ENCODE peak calls at places on chromosomes 5 and 9, in nine cellular contexts. I, D, O, U, N, V, S, T and M are unnamed samples. For H3K4me1, the result is how much of the 10 kb centered on the place peaks cover.

GRCh38 chr5:36777105-36777757 is 99.3 kb upstream of the NIPBL start:
- DNase-seq in I (no peak), D (no peak), O (peak), U (peak), N (no peak), V (peak), S (peak), T (no peak), M (no peak)

GRCh38 chr9:10855847-10856246 is 243.0 kb upstream of the PTPRD start:
- DNase-seq in I (no peak), D (no peak), O (no peak), U (peak), N (no peak), V (no peak), S (no peak), T (no peak), M (no peak)

GRCh38 chr9:78566521-78566920 is 269.6 kb downstream of the PSAT1 start:
- DNase-seq in I (no peak), D (no peak), O (no peak), U (no peak), N (no peak), V (no peak), S (no peak), T (no peak), M (no peak)

GRCh38 chr5:82396871-82397514 is 118.8 kb upstream of the RPS23 start:
- DNase-seq in I (peak), D (peak), O (no peak), U (peak), N (peak), V (peak), S (peak), T (peak), M (no peak)

GRCh38 chr9:13717356-13718057 is 438.0 kb upstream of the MPDZ start:
- DNase-seq in I (no peak), D (no peak), O (no peak), U (no peak), N (no peak), V (no peak), S (no peak), T (no peak), M (no peak)

GRCh38 chr5:15899481-15899880 is 280.1 kb downstream of the MARCHF11 start:
- DNase-seq in I (no peak), D (no peak), O (no peak), U (no peak), N (no peak), V (no peak), S (no peak), T (no peak), M (no peak)

GRCh38 chr9:78898239-78898638 is 601.3 kb downstream of the PSAT1 start:
- DNase-seq in I (no peak), D (no peak), O (no peak), U (no peak), N (no peak), V (no peak), S (no peak), T (no peak), M (no peak)

GRCh38 chr9:3954950-3955670 is 344.8 kb downstream of the GLIS3 start:
- DNase-seq in I (no peak), D (no peak), O (peak), U (no peak), N (no peak), V (no peak), S (no peak), T (no peak), M (no peak)

GRCh38 chr5:6920628-6921256 is 207.5 kb downstream of the TENT4A start:
- DNase-seq in I (no peak), D (no peak), O (no peak), U (no peak), N (no peak), V (no peak), S (no peak), T (no peak), M (no peak)

GRCh38 chr9:14326264-14326826 is 12.4 kb upstream of the NFIB start:
- DNase-seq in I (no peak), D (no peak), O (no peak), U (peak), N (no peak), V (no peak), S (no peak), T (no peak), M (no peak)

GRCh38 chr5:140221697-140222223 is 46.8 kb downstream of the CYSTM1 start:
- DNase-seq in I (no peak), D (no peak), O (no peak), U (peak), N (no peak), V (no peak), S (no peak), T (no peak), M (no peak)

GRCh38 chr5:93586948-93587918 is 4.2 kb downstream of the NR2F1 start:
- DNase-seq in I (no peak), D (no peak), O (no peak), U (no peak), N (no peak), V (no peak), S (no peak), T (peak), M (no peak)

GRCh38 chr5:16179511-16179935 is at the start of gene MARCHF11:
- DNase-seq in I (no peak), D (peak), O (no peak), U (no peak), N (no peak), V (no peak), S (no peak), T (no peak), M (no peak)

GRCh38 chr9:96505316-96505991 is 55.5 kb downstream of the HABP4 start:
- DNase-seq in I (peak), D (no peak), O (no peak), U (no peak), N (no peak), V (no peak), S (no peak), T (no peak), M (no peak)

GRCh38 chr9:77575785-77576184 is 72.3 kb downstream of the GNA14 start:
- DNase-seq in I (no peak), D (no peak), O (peak), U (peak), N (no peak), V (no peak), S (no peak), T (no peak), M (no peak)

GRCh38 chr9:109453210-109453842 is 44.8 kb downstream of the PTPN3 start:
- DNase-seq in I (no peak), D (no peak), O (no peak), U (peak), N (peak), V (no peak), S (no peak), T (no peak), M (peak)

GRCh38 chr5:73189816-73190451 is 16.9 kb downstream of the TMEM174 start:
- DNase-seq in I (no peak), D (peak), O (no peak), U (no peak), N (no peak), V (no peak), S (peak), T (no peak), M (no peak)

GRCh38 chr9:86908261-86908660 is 39.0 kb downstream of the GAS1 start:
- DNase-seq in I (no peak), D (no peak), O (no peak), U (no peak), N (no peak), V (no peak), S (no peak), T (no peak), M (no peak)

GRCh38 chr5:80346055-80346454 is 26.3 kb downstream of the SPZ1 start:
- DNase-seq in I (no peak), D (no peak), O (peak), U (peak), N (no peak), V (peak), S (peak), T (no peak), M (no peak)

DNA sequence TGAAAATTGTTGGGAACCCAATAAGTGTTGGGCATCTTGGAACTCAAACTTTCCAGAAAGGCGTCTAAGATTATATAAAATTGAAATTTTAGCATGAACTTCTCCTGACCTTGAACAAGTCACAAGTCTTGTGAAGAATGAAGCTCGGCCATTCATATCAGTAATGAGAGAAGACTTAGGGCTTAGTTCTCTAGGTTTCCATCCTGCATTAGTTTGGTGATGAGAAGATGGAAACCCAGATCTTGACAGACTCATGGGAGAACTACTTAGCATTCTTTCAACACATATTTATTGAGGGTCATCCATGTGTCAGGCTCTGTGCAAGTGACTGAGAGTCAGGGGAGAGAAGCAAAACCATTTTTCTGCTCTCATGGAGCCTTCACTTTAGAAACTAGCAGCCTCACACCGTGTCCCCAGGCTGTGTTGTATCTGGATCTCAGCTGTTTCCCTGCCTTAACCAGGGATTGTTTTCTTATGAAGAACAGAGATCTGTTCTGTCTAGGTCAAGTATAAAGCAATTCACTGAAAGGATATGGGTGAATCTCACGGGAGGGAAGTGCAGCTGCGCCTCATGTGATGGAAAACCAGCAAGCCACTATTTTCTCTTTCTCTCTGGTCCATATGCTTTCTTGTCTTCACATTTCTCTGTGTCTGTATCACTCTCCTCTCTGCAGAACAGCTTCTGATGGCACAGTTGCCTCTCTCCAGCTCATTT is 3.4 kb downstream of the GARNL3 start:
- DNase-seq in I (no peak), D (no peak), O (no peak), U (no peak), N (no peak), V (no peak), S (no peak), T (no peak), M (no peak)
- H3K4me3 ChIP-seq in I (no peak), D (no peak), O (no peak), U (no peak), N (no peak), V (no peak), S (no peak), T (no peak), M (no peak)

DNA sequence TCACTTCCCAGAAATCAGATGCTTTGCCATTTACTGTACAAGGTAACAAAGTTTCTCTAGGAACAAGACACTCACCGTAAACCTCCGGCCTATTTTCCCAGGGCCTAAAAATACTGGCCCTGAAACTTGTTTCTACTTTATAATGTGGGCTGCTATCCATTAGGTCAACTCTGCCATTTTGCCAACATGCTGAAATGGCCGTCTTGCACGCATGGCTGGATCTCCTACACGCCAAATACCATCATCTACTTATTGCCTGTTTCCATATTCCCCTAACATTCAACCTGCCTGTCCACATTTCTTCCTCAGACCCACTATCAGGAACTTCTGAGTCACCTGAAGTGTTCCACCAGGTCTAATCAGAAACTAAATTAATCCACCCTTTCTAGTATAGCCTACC is 4.7 kb downstream of the TBCA start:
- DNase-seq in I (no peak), D (no peak), O (no peak), U (no peak), N (no peak), V (no peak), S (no peak), T (no peak), M (no peak)
- H3K4me1 ChIP-seq in I (half or more), D (under half), O (under half), U (under half), N (under half), V (under half), S (under half), T (half or more), M (under half)

GRCh38 chr5:56838409-56839039 is 23.2 kb downstream of the MAP3K1 start:
- DNase-seq in I (no peak), D (no peak), O (no peak), U (peak), N (no peak), V (peak), S (no peak), T (no peak), M (no peak)
- TF ChIP-seq EP300 in I (no peak), D (no peak), O (no peak), U (no peak), N (no peak), V (no peak), S (no peak), T (no peak), M (no peak)

GRCh38 chr5:108735790-108736189 is 11.9 kb upstream of the FER start:
- DNase-seq in I (no peak), D (no peak), O (no peak), U (no peak), N (no peak), V (no peak), S (no peak), T (no peak), M (no peak)

GRCh38 chr5:108739376-108739775 is 8.3 kb upstream of the FER start:
- DNase-seq in I (no peak), D (no peak), O (no peak), U (no peak), N (no peak), V (no peak), S (no peak), T (no peak), M (no peak)

GRCh38 chr5:108739906-108740305 is 7.8 kb upstream of the FER start:
- DNase-seq in I (no peak), D (no peak), O (no peak), U (no peak), N (no peak), V (no peak), S (no peak), T (no peak), M (no peak)

GRCh38 chr5:108736855-108737254 is 10.8 kb upstream of the FER start:
- DNase-seq in I (no peak), D (no peak), O (no peak), U (no peak), N (no peak), V (no peak), S (no peak), T (no peak), M (no peak)
- H3K4me3 ChIP-seq in I (no peak), D (no peak), O (no peak), U (no peak), N (no peak), V (no peak), S (no peak), T (no peak), M (no peak)

GRCh38 chr9:93461414-93461743 is 8.0 kb upstream of the FAM120AOS start:
- DNase-seq in I (no peak), D (no peak), O (no peak), U (no peak), N (no peak), V (no peak), S (no peak), T (no peak), M (no peak)

GRCh38 chr9:93459432-93459847 is 6.1 kb upstream of the FAM120AOS start:
- DNase-seq in I (no peak), D (no peak), O (no peak), U (no peak), N (no peak), V (no peak), S (no peak), T (no peak), M (no peak)

GRCh38 chr9:93460689-93461413 is 7.5 kb upstream of the FAM120AOS start:
- DNase-seq in I (no peak), D (no peak), O (no peak), U (no peak), N (no peak), V (no peak), S (no peak), T (no peak), M (no peak)

GRCh38 chr9:93456504-93456903 is 3.1 kb upstream of the FAM120AOS start:
- DNase-seq in I (no peak), D (no peak), O (no peak), U (no peak), N (no peak), V (no peak), S (no peak), T (no peak), M (no peak)

GRCh38 chr9:93458702-93459101 is 5.3 kb upstream of the FAM120AOS start:
- DNase-seq in I (no peak), D (no peak), O (no peak), U (no peak), N (no peak), V (no peak), S (no peak), T (no peak), M (no peak)
- H3K4me1 ChIP-seq in I (half or more), D (under half), O (under half), U (half or more), N (under half), V (half or more), S (half or more), T (half or more), M (half or more)